ENCODE peak calls at places on chromosomes 3 and 15, in eight cellular contexts. One of them, this sample, is unnamed.

GRCh38 chr3:185423178-185423577 is 60.2 kb downstream of the MAP3K13 start:
- DNase-seq in NCI-H460: peak
- DNase-seq in endothelial cell: no peak
- DNase-seq in NCI-H510A treated with DMSO at 0.1 percent for 48 hours: no peak
- DNase-seq in D341Med: no peak
- DNase-seq in foreskin fibroblast: peak
- DNase-seq in glomerular endothelial cell: no peak
- DNase-seq in aorta: no peak
- DNase-seq in this sample: peak

GRCh38 chr3:122843604-122844003 is 48.7 kb downstream of the SLC49A4 start:
- DNase-seq in NCI-H460: no peak
- DNase-seq in endothelial cell: no peak
- DNase-seq in NCI-H510A treated with DMSO at 0.1 percent for 48 hours: no peak
- DNase-seq in D341Med: no peak
- DNase-seq in foreskin fibroblast: no peak
- DNase-seq in glomerular endothelial cell: no peak
- DNase-seq in aorta: no peak
- DNase-seq in this sample: no peak

GRCh38 chr15:29849716-29850115 is 27.4 kb upstream of the TJP1 start:
- DNase-seq in NCI-H460: no peak
- DNase-seq in endothelial cell: no peak
- DNase-seq in NCI-H510A treated with DMSO at 0.1 percent for 48 hours: no peak
- DNase-seq in D341Med: no peak
- DNase-seq in foreskin fibroblast: no peak
- DNase-seq in glomerular endothelial cell: no peak
- DNase-seq in aorta: no peak
- DNase-seq in this sample: no peak

GRCh38 chr3:117526485-117527079 is 817.0 kb downstream of the TUSC7 start:
- DNase-seq in NCI-H460: peak
- DNase-seq in endothelial cell: peak
- DNase-seq in NCI-H510A treated with DMSO at 0.1 percent for 48 hours: no peak
- DNase-seq in D341Med: peak
- DNase-seq in foreskin fibroblast: peak
- DNase-seq in glomerular endothelial cell: peak
- DNase-seq in aorta: peak
- DNase-seq in this sample: no peak

GRCh38 chr3:11424277-11424676 is 152.1 kb downstream of the ATG7 start:
- DNase-seq in NCI-H460: no peak
- DNase-seq in endothelial cell: no peak
- DNase-seq in NCI-H510A treated with DMSO at 0.1 percent for 48 hours: no peak
- DNase-seq in D341Med: no peak
- DNase-seq in foreskin fibroblast: no peak
- DNase-seq in glomerular endothelial cell: no peak
- DNase-seq in aorta: no peak
- DNase-seq in this sample: no peak

GRCh38 chr3:38281895-38282686 is at the start of gene SLC22A14:
- DNase-seq in NCI-H460: no peak
- DNase-seq in endothelial cell: no peak
- DNase-seq in NCI-H510A treated with DMSO at 0.1 percent for 48 hours: no peak
- DNase-seq in D341Med: no peak
- DNase-seq in foreskin fibroblast: no peak
- DNase-seq in glomerular endothelial cell: no peak
- DNase-seq in aorta: no peak
- DNase-seq in this sample: no peak

GRCh38 chr15:98077186-98077585 is 116.7 kb downstream of the ARRDC4 start:
- DNase-seq in NCI-H460: no peak
- DNase-seq in endothelial cell: no peak
- DNase-seq in NCI-H510A treated with DMSO at 0.1 percent for 48 hours: no peak
- DNase-seq in D341Med: no peak
- DNase-seq in foreskin fibroblast: peak
- DNase-seq in glomerular endothelial cell: no peak
- DNase-seq in aorta: peak
- DNase-seq in this sample: no peak

GRCh38 chr3:71064288-71064975 is 519.1 kb downstream of the FOXP1 start:
- DNase-seq in NCI-H460: no peak
- DNase-seq in endothelial cell: peak
- DNase-seq in NCI-H510A treated with DMSO at 0.1 percent for 48 hours: peak
- DNase-seq in D341Med: peak
- DNase-seq in foreskin fibroblast: peak
- DNase-seq in glomerular endothelial cell: no peak
- DNase-seq in aorta: peak
- DNase-seq in this sample: peak

GRCh38 chr15:63441266-63441665 is 59.6 kb upstream of the CA12 start:
- DNase-seq in NCI-H460: no peak
- DNase-seq in endothelial cell: no peak
- DNase-seq in NCI-H510A treated with DMSO at 0.1 percent for 48 hours: no peak
- DNase-seq in D341Med: no peak
- DNase-seq in foreskin fibroblast: no peak
- DNase-seq in glomerular endothelial cell: no peak
- DNase-seq in aorta: no peak
- DNase-seq in this sample: no peak

GRCh38 chr3:103976931-103977339 is 1389.8 kb upstream of the ALCAM start:
- DNase-seq in NCI-H460: no peak
- DNase-seq in endothelial cell: no peak
- DNase-seq in NCI-H510A treated with DMSO at 0.1 percent for 48 hours: no peak
- DNase-seq in D341Med: no peak
- DNase-seq in foreskin fibroblast: no peak
- DNase-seq in glomerular endothelial cell: no peak
- DNase-seq in aorta: no peak
- DNase-seq in this sample: no peak

GRCh38 chr3:39383913-39384664 is 919 bp downstream of the SLC25A38 start:
- DNase-seq in NCI-H460: peak
- DNase-seq in endothelial cell: peak
- DNase-seq in NCI-H510A treated with DMSO at 0.1 percent for 48 hours: no peak
- DNase-seq in D341Med: peak
- DNase-seq in foreskin fibroblast: peak
- DNase-seq in glomerular endothelial cell: no peak
- DNase-seq in aorta: peak
- DNase-seq in this sample: no peak

GRCh38 chr3:94694894-94695293 is 632.0 kb downstream of the NSUN3 start:
- DNase-seq in NCI-H460: no peak
- DNase-seq in endothelial cell: no peak
- DNase-seq in NCI-H510A treated with DMSO at 0.1 percent for 48 hours: no peak
- DNase-seq in D341Med: no peak
- DNase-seq in foreskin fibroblast: no peak
- DNase-seq in glomerular endothelial cell: no peak
- DNase-seq in aorta: no peak
- DNase-seq in this sample: no peak

GRCh38 chr3:120214161-120214560 is 70.9 kb downstream of the GPR156 start:
- DNase-seq in NCI-H460: no peak
- DNase-seq in endothelial cell: no peak
- DNase-seq in NCI-H510A treated with DMSO at 0.1 percent for 48 hours: no peak
- DNase-seq in D341Med: no peak
- DNase-seq in foreskin fibroblast: peak
- DNase-seq in glomerular endothelial cell: no peak
- DNase-seq in aorta: no peak
- DNase-seq in this sample: no peak

GRCh38 chr3:102255736-102256135 is 179.1 kb upstream of the ZPLD1 start:
- DNase-seq in NCI-H460: no peak
- DNase-seq in endothelial cell: no peak
- DNase-seq in NCI-H510A treated with DMSO at 0.1 percent for 48 hours: no peak
- DNase-seq in D341Med: no peak
- DNase-seq in foreskin fibroblast: peak
- DNase-seq in glomerular endothelial cell: no peak
- DNase-seq in aorta: no peak
- DNase-seq in this sample: no peak

GRCh38 chr15:81813215-81813614 is 232.6 kb downstream of the MEX3B start:
- DNase-seq in NCI-H460: no peak
- DNase-seq in endothelial cell: no peak
- DNase-seq in NCI-H510A treated with DMSO at 0.1 percent for 48 hours: peak
- DNase-seq in D341Med: peak
- DNase-seq in foreskin fibroblast: no peak
- DNase-seq in glomerular endothelial cell: no peak
- DNase-seq in aorta: no peak
- DNase-seq in this sample: peak

GRCh38 chr3:114827495-114827894 is 319.6 kb downstream of the ZBTB20 start:
- DNase-seq in NCI-H460: peak
- DNase-seq in endothelial cell: no peak
- DNase-seq in NCI-H510A treated with DMSO at 0.1 percent for 48 hours: peak
- DNase-seq in D341Med: no peak
- DNase-seq in foreskin fibroblast: peak
- DNase-seq in glomerular endothelial cell: peak
- DNase-seq in aorta: no peak
- DNase-seq in this sample: peak

This sample was measured in NCI-H2029.